ENCODE peak calls at places on chromosome 10, in ten cellular contexts. U is Calu3; S is NCI-H510A treated with DMSO at 0.1 percent for 48 hours; V is EH; I is occipital lobe; M is CD8-positive, alpha-beta T cell; T is AG08395; P is GM23338; Y is NT2/D1; A is naive thymus-derived CD8-positive, alpha-beta T cell. F is an unnamed sample.

GRCh38 chr10:69845574-69846251 is 44.0 kb downstream of the COL13A1 start:
- DNase-seq in U (peak; percentile 37), S (peak; percentile 74), V (peak; percentile 88), I (no peak), M (no peak), T (peak; percentile 74), P (no peak), Y (no peak), A (no peak), F (no peak)

GRCh38 chr10:78691301-78692030 is 377.3 kb upstream of the ZMIZ1 start:
- DNase-seq in U (no peak), S (no peak), V (no peak), I (no peak), M (no peak), T (no peak), P (no peak), Y (no peak), A (no peak), F (no peak)

GRCh38 chr10:77671594-77672252 is 34.1 kb upstream of the KCNMA1 start:
- DNase-seq in U (no peak), S (no peak), V (no peak), I (no peak), M (no peak), T (no peak), P (no peak), Y (no peak), A (no peak), F (no peak)

GRCh38 chr10:103082683-103083082 is 110.4 kb downstream of the NT5C2 start:
- DNase-seq in U (no peak), S (no peak), V (no peak), I (no peak), M (no peak), T (no peak), P (no peak), Y (no peak), A (no peak), F (no peak)

GRCh38 chr10:124380256-124380995 is 38.3 kb downstream of the OAT start:
- DNase-seq in U (no peak), S (no peak), V (no peak), I (no peak), M (no peak), T (no peak), P (no peak), Y (no peak), A (no peak), F (no peak)

GRCh38 chr10:54614062-54614461 is 187.0 kb downstream of the PCDH15 start:
- DNase-seq in U (no peak), S (no peak), V (no peak), I (no peak), M (no peak), T (no peak), P (no peak), Y (no peak), A (no peak), F (no peak)

GRCh38 chr10:88901610-88902327 is 21.7 kb downstream of the STAMBPL1 start:
- DNase-seq in U (no peak), S (no peak), V (peak; percentile 62), I (no peak), M (no peak), T (no peak), P (no peak), Y (no peak), A (no peak), F (peak; percentile 87)

GRCh38 chr10:35011771-35012191 is 78.4 kb downstream of the CUL2 start:
- DNase-seq in U (no peak), S (no peak), V (no peak), I (no peak), M (no peak), T (no peak), P (no peak), Y (no peak), A (no peak), F (no peak)

GRCh38 chr10:100737359-100738054 is 7.9 kb upstream of the PAX2 start:
- DNase-seq in U (no peak), S (no peak), V (no peak), I (no peak), M (no peak), T (no peak), P (peak; percentile 93), Y (no peak), A (no peak), F (no peak)

GRCh38 chr10:79298403-79299244 is 48.6 kb upstream of the PPIF start:
- DNase-seq in U (peak; percentile 63), S (no peak), V (peak; percentile 98), I (no peak), M (no peak), T (peak; percentile 97), P (no peak), Y (no peak), A (no peak), F (no peak)

GRCh38 chr10:132376394-132376851 is 20.6 kb upstream of the PWWP2B start:
- DNase-seq in U (no peak), S (no peak), V (no peak), I (no peak), M (no peak), T (no peak), P (no peak), Y (no peak), A (no peak), F (no peak)

GRCh38 chr10:15725603-15726002 is 5.9 kb upstream of the ITGA8 start:
- DNase-seq in U (peak; percentile 25), S (peak; percentile 4), V (peak; percentile 78), I (no peak), M (no peak), T (peak; percentile 81), P (peak; percentile 56), Y (no peak), A (no peak), F (no peak)

GRCh38 chr10:16439294-16439693 is 2.5 kb downstream of the PTER start:
- DNase-seq in U (no peak), S (no peak), V (peak; percentile 33), I (no peak), M (no peak), T (no peak), P (no peak), Y (no peak), A (no peak), F (no peak)

GRCh38 chr10:1726861-1727260 is 10.5 kb downstream of the ADARB2 start:
- DNase-seq in U (no peak), S (no peak), V (no peak), I (no peak), M (no peak), T (no peak), P (no peak), Y (no peak), A (no peak), F (no peak)

GRCh38 chr10:133166828-133167692 is 7.0 kb downstream of the KNDC1 start:
- DNase-seq in U (no peak), S (no peak), V (no peak), I (no peak), M (no peak), T (no peak), P (no peak), Y (no peak), A (no peak), F (no peak)

GRCh38 chr10:17123062-17123661 is 6.4 kb downstream of the CUBN start:
- DNase-seq in U (no peak), S (no peak), V (peak; percentile 89), I (no peak), M (no peak), T (peak; percentile 57), P (no peak), Y (peak; percentile 5), A (no peak), F (no peak)

GRCh38 chr10:124680675-124681074 is 63.5 kb downstream of the FAM53B start:
- DNase-seq in U (no peak), S (no peak), V (peak; percentile 13), I (no peak), M (no peak), T (no peak), P (no peak), Y (no peak), A (no peak), F (no peak)

GRCh38 chr10:117750616-117751015 is 208.1 kb downstream of the EMX2 start:
- DNase-seq in U (no peak), S (no peak), V (no peak), I (no peak), M (no peak), T (no peak), P (no peak), Y (no peak), A (no peak), F (no peak)

GRCh38 chr10:114815751-114816150 is 5.8 kb upstream of the FHIP2A start:
- DNase-seq in U (no peak), S (no peak), V (no peak), I (no peak), M (no peak), T (no peak), P (no peak), Y (no peak), A (no peak), F (no peak)

GRCh38 chr10:8365935-8366911 is 311.7 kb downstream of the GATA3 start:
- DNase-seq in U (peak; percentile 89), S (no peak), V (peak; percentile 33), I (no peak), M (peak; percentile 16), T (no peak), P (no peak), Y (no peak), A (no peak), F (no peak)

GRCh38 chr10:49282879-49283321 is 16.1 kb upstream of the C10orf71 start:
- DNase-seq in U (no peak), S (no peak), V (no peak), I (no peak), M (no peak), T (no peak), P (peak; percentile 19), Y (no peak), A (no peak), F (no peak)

GRCh38 chr10:117647306-117647705 is 104.8 kb downstream of the EMX2 start:
- DNase-seq in U (no peak), S (no peak), V (no peak), I (no peak), M (no peak), T (peak; percentile 85), P (no peak), Y (no peak), A (no peak), F (no peak)

GRCh38 chr10:120735315-120735714 is 115.8 kb upstream of the WDR11 start:
- DNase-seq in U (no peak), S (no peak), V (no peak), I (no peak), M (no peak), T (no peak), P (no peak), Y (no peak), A (no peak), F (no peak)

GRCh38 chr10:24541239-24541753 is 182.4 kb downstream of the ARHGAP21 start:
- DNase-seq in U (peak; percentile 45), S (no peak), V (no peak), I (no peak), M (no peak), T (no peak), P (no peak), Y (no peak), A (no peak), F (no peak)

GRCh38 chr10:89427629-89428028 is 13.3 kb downstream of the IFIT5 start:
- DNase-seq in U (no peak), S (no peak), V (peak; percentile 81), I (no peak), M (no peak), T (peak; percentile 71), P (no peak), Y (no peak), A (no peak), F (no peak)

GRCh38 chr10:88731296-88731695 is 25.2 kb downstream of the LIPK start:
- DNase-seq in U (peak; percentile 6), S (no peak), V (peak; percentile 7), I (no peak), M (no peak), T (no peak), P (peak; percentile 38), Y (no peak), A (no peak), F (no peak)

GRCh38 chr10:132634241-132634946 is 96.8 kb downstream of the INPP5A start:
- DNase-seq in U (no peak), S (no peak), V (no peak), I (no peak), M (no peak), T (no peak), P (peak; percentile 48), Y (no peak), A (no peak), F (no peak)

GRCh38 chr10:109205929-109206585 is 717.3 kb downstream of the XPNPEP1 start:
- DNase-seq in U (no peak), S (no peak), V (peak; percentile 95), I (no peak), M (no peak), T (peak; percentile 68), P (no peak), Y (no peak), A (no peak), F (no peak)